ENCODE peak calls at places on chromosomes 11 and 22, in nine cellular contexts. O, H, U, F, R, T, M, E and P are unnamed samples.

GRCh38 chr11:58465690-58466089 is 23.7 kb upstream of the OR5B12 start:
- DNase-seq in O (no peak), F (no peak), H (no peak), U (no peak), T (no peak), E (no peak), M (no peak), R (no peak), P (no peak)

GRCh38 chr11:57172031-57172430 is 9.7 kb upstream of the LRRC55 start:
- DNase-seq in O (no peak), H (no peak), U (no peak), F (no peak), E (no peak), T (no peak), M (no peak), R (no peak), P (no peak)

GRCh38 chr11:10413268-10413667 is 41.8 kb upstream of the AMPD3 start:
- DNase-seq in M (no peak), U (peak), H (no peak), T (no peak), E (no peak), O (peak), F (no peak), R (peak), P (no peak)

GRCh38 chr11:10407055-10407454 is 48.0 kb upstream of the AMPD3 start:
- DNase-seq in M (no peak), F (no peak), E (no peak), U (no peak), O (peak), H (no peak), T (peak), R (no peak), P (no peak)

GRCh38 chr22:18032455-18033101 is 8.2 kb upstream of the MICAL3 start:
- DNase-seq in M (no peak), U (no peak), R (no peak), F (no peak), T (peak), H (no peak), E (no peak), O (peak), P (no peak)

GRCh38 chr11:58330861-58331260 is 28.0 kb downstream of the OR5B17 start:
- DNase-seq in T (no peak), F (no peak), M (no peak), O (peak), E (no peak), U (no peak), R (no peak), H (no peak), P (no peak)

GRCh38 chr11:95512682-95513081 is 276.9 kb downstream of the FAM76B start:
- DNase-seq in H (peak), M (no peak), U (no peak), F (no peak), O (peak), T (peak), E (peak), R (no peak), P (peak)

GRCh38 chr11:11444027-11444799 is 91.2 kb upstream of the CSNK2A3 start:
- DNase-seq in M (no peak), E (no peak), H (no peak), O (peak), U (no peak), T (peak), R (no peak), F (no peak), P (no peak)

GRCh38 chr11:31819533-31820437 is 8.7 kb upstream of the PAX6 start:
- DNase-seq in M (no peak), R (no peak), O (no peak), U (no peak), T (no peak), F (no peak), H (peak), E (no peak), P (no peak)

GRCh38 chr11:5865826-5866225 is 8.3 kb upstream of the OR52E8 start:
- DNase-seq in U (no peak), E (no peak), F (no peak), O (no peak), T (no peak), H (no peak), R (no peak), M (no peak), P (no peak)

GRCh38 chr11:70727021-70727420 is 328.7 kb downstream of the CTTN start:
- DNase-seq in R (no peak), F (no peak), M (no peak), U (no peak), H (no peak), T (no peak), E (no peak), O (no peak), P (no peak)

GRCh38 chr11:64874308-64874707 is 4.1 kb downstream of the EHD1 start:
- DNase-seq in U (no peak), T (no peak), H (no peak), E (no peak), M (no peak), F (no peak), O (no peak), R (peak), P (no peak)

GRCh38 chr11:7579226-7579825 is 65.5 kb downstream of the PPFIBP2 start:
- DNase-seq in F (no peak), U (no peak), M (no peak), H (no peak), E (no peak), T (peak), O (peak), R (no peak), P (no peak)

GRCh38 chr11:45332486-45332934 is 46.4 kb upstream of the SYT13 start:
- DNase-seq in U (peak), O (no peak), E (no peak), T (peak), R (no peak), M (peak), F (no peak), H (peak), P (no peak)

GRCh38 chr11:99505831-99506230 is 485.1 kb downstream of the CNTN5 start:
- DNase-seq in U (no peak), H (no peak), F (no peak), T (no peak), M (no peak), O (no peak), E (no peak), R (no peak), P (no peak)

GRCh38 chr11:60840711-60841430 is 1.0 kb upstream of the CCDC86 start:
- DNase-seq in U (no peak), T (peak), R (no peak), F (no peak), H (no peak), O (peak), E (no peak), M (no peak), P (no peak)

GRCh38 chr22:19779011-19779421 is 18.4 kb downstream of the TBX1 start:
- DNase-seq in F (no peak), H (no peak), E (peak), O (no peak), T (no peak), U (no peak), M (no peak), R (no peak), P (no peak)

GRCh38 chr11:1760351-1761109 is 3.2 kb downstream of the CTSD start:
- DNase-seq in E (peak), M (no peak), F (no peak), R (no peak), H (no peak), O (peak), T (peak), U (no peak), P (no peak)

GRCh38 chr11:101470414-101470813 is 113.4 kb downstream of the TRPC6 start:
- DNase-seq in R (no peak), M (no peak), F (no peak), O (no peak), E (no peak), T (no peak), H (no peak), U (no peak), P (no peak)

GRCh38 chr11:94876645-94877445 is 96.5 kb downstream of the CWC15 start:
- DNase-seq in T (peak), U (peak), M (no peak), R (peak), O (peak), E (peak), F (no peak), H (no peak), P (peak)

GRCh38 chr11:108472681-108473080 is 5.4 kb upstream of the C11orf65 start:
- DNase-seq in H (no peak), O (no peak), F (no peak), R (no peak), T (no peak), E (no peak), M (no peak), U (no peak), P (no peak)

GRCh38 chr22:22983816-22984215 is 86.5 kb upstream of the GNAZ start:
- DNase-seq in R (no peak), T (no peak), E (no peak), U (no peak), F (no peak), O (no peak), H (no peak), M (no peak), P (no peak)

GRCh38 chr11:122091850-122092249 is 24.2 kb downstream of the BLID start:
- DNase-seq in T (no peak), O (no peak), U (no peak), R (no peak), E (no peak), M (no peak), F (no peak), H (no peak), P (no peak)

GRCh38 chr11:134652586-134653255 is 240.7 kb upstream of the B3GAT1 start:
- DNase-seq in U (no peak), R (no peak), H (no peak), E (no peak), F (no peak), T (no peak), O (no peak), M (no peak), P (peak)

GRCh38 chr11:113476553-113476952 is 1.4 kb upstream of the DRD2 start:
- DNase-seq in R (no peak), F (no peak), T (no peak), M (no peak), H (no peak), E (no peak), U (no peak), O (no peak), P (no peak)

GRCh38 chr11:87603887-87604286 is 566.2 kb downstream of the TMEM135 start:
- DNase-seq in H (no peak), U (no peak), F (no peak), O (no peak), R (no peak), E (no peak), T (no peak), M (no peak), P (no peak)

GRCh38 chr22:37105990-37106389 is 3.5 kb downstream of the TMPRSS6 start:
- DNase-seq in E (no peak), T (no peak), H (no peak), R (no peak), M (no peak), O (no peak), F (no peak), U (no peak), P (no peak)